ENCODE peak calls at places on chromosomes 11 and 22, in eight cellular contexts. One of them, this sample, is unnamed.
A peak's percentile ranks its signal among the peaks of the same experiment; 100 is the strongest.

GRCh38 chr22:24455751-24456426 is 28.5 kb downstream of the ADORA2A start:
- DNase-seq in BJ: no peak
- DNase-seq in tibial artery: no peak
- DNase-seq in choroid plexus epithelial cell: no peak
- DNase-seq in fibroblast of the aortic adventitia: peak; percentile 20
- DNase-seq in foreskin fibroblast: no peak
- DNase-seq in esophagus squamous epithelium: no peak
- DNase-seq in A549: no peak
- DNase-seq in this sample: no peak

GRCh38 chr22:30609260-30610185 is 2.5 kb downstream of the TCN2 start:
- DNase-seq in foreskin fibroblast: peak; percentile 91
- DNase-seq in choroid plexus epithelial cell: peak; percentile 91
- DNase-seq in A549: peak; percentile 59
- DNase-seq in BJ: peak; percentile 66
- DNase-seq in fibroblast of the aortic adventitia: peak; percentile 77
- DNase-seq in esophagus squamous epithelium: no peak
- DNase-seq in tibial artery: no peak
- DNase-seq in this sample: peak; percentile 52

GRCh38 chr22:17734197-17734596 is 40.1 kb downstream of the BID start:
- DNase-seq in A549: no peak
- DNase-seq in BJ: no peak
- DNase-seq in fibroblast of the aortic adventitia: peak; percentile 22
- DNase-seq in foreskin fibroblast: peak; percentile 64
- DNase-seq in tibial artery: peak; percentile 1
- DNase-seq in choroid plexus epithelial cell: peak; percentile 68
- DNase-seq in esophagus squamous epithelium: no peak
- DNase-seq in this sample: peak; percentile 31

GRCh38 chr11:111067994-111068393 is 177.5 kb upstream of the POU2AF2 start:
- DNase-seq in A549: no peak
- DNase-seq in choroid plexus epithelial cell: no peak
- DNase-seq in BJ: no peak
- DNase-seq in tibial artery: no peak
- DNase-seq in foreskin fibroblast: no peak
- DNase-seq in fibroblast of the aortic adventitia: no peak
- DNase-seq in esophagus squamous epithelium: no peak
- DNase-seq in this sample: no peak

GRCh38 chr11:26730711-26731460 is 9.0 kb upstream of the SLC5A12 start:
- DNase-seq in foreskin fibroblast: peak; percentile 53
- DNase-seq in tibial artery: no peak
- DNase-seq in A549: no peak
- DNase-seq in choroid plexus epithelial cell: peak; percentile 26
- DNase-seq in BJ: no peak
- DNase-seq in esophagus squamous epithelium: no peak
- DNase-seq in fibroblast of the aortic adventitia: peak; percentile 18
- DNase-seq in this sample: no peak

GRCh38 chr11:44886765-44887164 is 63.9 kb downstream of the TP53I11 start:
- DNase-seq in choroid plexus epithelial cell: peak; percentile 54
- DNase-seq in esophagus squamous epithelium: no peak
- DNase-seq in foreskin fibroblast: peak; percentile 61
- DNase-seq in tibial artery: no peak
- DNase-seq in BJ: peak; percentile 16
- DNase-seq in fibroblast of the aortic adventitia: peak; percentile 75
- DNase-seq in A549: no peak
- DNase-seq in this sample: peak; percentile 28

GRCh38 chr11:8636127-8636526 is 42.1 kb upstream of the STK33 start:
- DNase-seq in esophagus squamous epithelium: no peak
- DNase-seq in BJ: no peak
- DNase-seq in tibial artery: no peak
- DNase-seq in A549: no peak
- DNase-seq in fibroblast of the aortic adventitia: no peak
- DNase-seq in foreskin fibroblast: no peak
- DNase-seq in choroid plexus epithelial cell: no peak
- DNase-seq in this sample: no peak

GRCh38 chr11:31725176-31725575 is 85.9 kb downstream of the PAX6 start:
- DNase-seq in choroid plexus epithelial cell: no peak
- DNase-seq in foreskin fibroblast: no peak
- DNase-seq in tibial artery: no peak
- DNase-seq in BJ: no peak
- DNase-seq in esophagus squamous epithelium: no peak
- DNase-seq in fibroblast of the aortic adventitia: peak; percentile 52
- DNase-seq in A549: no peak
- DNase-seq in this sample: peak; percentile 11

GRCh38 chr11:28922351-28922981 is 814.3 kb downstream of the METTL15 start:
- DNase-seq in foreskin fibroblast: no peak
- DNase-seq in A549: no peak
- DNase-seq in choroid plexus epithelial cell: no peak
- DNase-seq in tibial artery: no peak
- DNase-seq in BJ: no peak
- DNase-seq in fibroblast of the aortic adventitia: peak; percentile 40
- DNase-seq in esophagus squamous epithelium: no peak
- DNase-seq in this sample: no peak

GRCh38 chr11:57348052-57348451 is 9.9 kb downstream of the P2RX3 start:
- DNase-seq in fibroblast of the aortic adventitia: no peak
- DNase-seq in foreskin fibroblast: no peak
- DNase-seq in choroid plexus epithelial cell: no peak
- DNase-seq in tibial artery: no peak
- DNase-seq in BJ: no peak
- DNase-seq in A549: no peak
- DNase-seq in esophagus squamous epithelium: no peak
- DNase-seq in this sample: no peak

GRCh38 chr11:126403658-126404057 is 48.2 kb downstream of the ST3GAL4 start:
- DNase-seq in A549: no peak
- DNase-seq in esophagus squamous epithelium: no peak
- DNase-seq in BJ: no peak
- DNase-seq in foreskin fibroblast: peak; percentile 21
- DNase-seq in choroid plexus epithelial cell: no peak
- DNase-seq in fibroblast of the aortic adventitia: no peak
- DNase-seq in tibial artery: no peak
- DNase-seq in this sample: no peak

GRCh38 chr11:72227316-72228228 is 3.0 kb downstream of the INPPL1 start:
- DNase-seq in fibroblast of the aortic adventitia: no peak
- DNase-seq in tibial artery: no peak
- DNase-seq in A549: no peak
- DNase-seq in esophagus squamous epithelium: no peak
- DNase-seq in BJ: no peak
- DNase-seq in foreskin fibroblast: peak; percentile 57
- DNase-seq in choroid plexus epithelial cell: peak; percentile 67
- DNase-seq in this sample: no peak

GRCh38 chr11:126861796-126862195 is 138.8 kb downstream of the KIRREL3 start:
- DNase-seq in A549: no peak
- DNase-seq in fibroblast of the aortic adventitia: no peak
- DNase-seq in esophagus squamous epithelium: no peak
- DNase-seq in BJ: no peak
- DNase-seq in foreskin fibroblast: no peak
- DNase-seq in choroid plexus epithelial cell: no peak
- DNase-seq in tibial artery: no peak
- DNase-seq in this sample: no peak

GRCh38 chr22:43448048-43448447 is 36.2 kb downstream of the MPPED1 start:
- DNase-seq in tibial artery: no peak
- DNase-seq in choroid plexus epithelial cell: no peak
- DNase-seq in BJ: no peak
- DNase-seq in foreskin fibroblast: no peak
- DNase-seq in fibroblast of the aortic adventitia: no peak
- DNase-seq in esophagus squamous epithelium: no peak
- DNase-seq in A549: no peak
- DNase-seq in this sample: no peak

GRCh38 chr11:5992604-5993251 is 5.9 kb upstream of the OR52L1 start:
- DNase-seq in BJ: no peak
- DNase-seq in tibial artery: no peak
- DNase-seq in A549: peak; percentile 37
- DNase-seq in choroid plexus epithelial cell: peak; percentile 18
- DNase-seq in esophagus squamous epithelium: no peak
- DNase-seq in fibroblast of the aortic adventitia: peak; percentile 29
- DNase-seq in foreskin fibroblast: peak; percentile 0
- DNase-seq in this sample: peak; percentile 1

GRCh38 chr22:41781508-41781906 is 19.0 kb upstream of the CCDC134 start:
- DNase-seq in foreskin fibroblast: no peak
- DNase-seq in BJ: no peak
- DNase-seq in tibial artery: no peak
- DNase-seq in esophagus squamous epithelium: no peak
- DNase-seq in choroid plexus epithelial cell: no peak
- DNase-seq in A549: no peak
- DNase-seq in fibroblast of the aortic adventitia: no peak
- DNase-seq in this sample: no peak

GRCh38 chr11:116035972-116036371 is 531.8 kb upstream of the CADM1 start:
- DNase-seq in choroid plexus epithelial cell: no peak
- DNase-seq in fibroblast of the aortic adventitia: no peak
- DNase-seq in tibial artery: no peak
- DNase-seq in esophagus squamous epithelium: no peak
- DNase-seq in foreskin fibroblast: no peak
- DNase-seq in A549: no peak
- DNase-seq in BJ: no peak
- DNase-seq in this sample: no peak

GRCh38 chr22:36951746-36952145 is 38.3 kb downstream of the CSF2RB start:
- DNase-seq in choroid plexus epithelial cell: no peak
- DNase-seq in BJ: no peak
- DNase-seq in tibial artery: no peak
- DNase-seq in foreskin fibroblast: no peak
- DNase-seq in esophagus squamous epithelium: no peak
- DNase-seq in fibroblast of the aortic adventitia: no peak
- DNase-seq in A549: no peak
- DNase-seq in this sample: no peak

GRCh38 chr22:49904040-49904369 is 14.2 kb downstream of the ALG12 start:
- DNase-seq in A549: no peak
- DNase-seq in foreskin fibroblast: no peak
- DNase-seq in fibroblast of the aortic adventitia: no peak
- DNase-seq in tibial artery: no peak
- DNase-seq in choroid plexus epithelial cell: no peak
- DNase-seq in BJ: no peak
- DNase-seq in esophagus squamous epithelium: no peak
- DNase-seq in this sample: no peak

GRCh38 chr11:128783513-128783912 is 83.6 kb downstream of the KCNJ1 start:
- DNase-seq in foreskin fibroblast: no peak
- DNase-seq in esophagus squamous epithelium: no peak
- DNase-seq in BJ: no peak
- DNase-seq in fibroblast of the aortic adventitia: no peak
- DNase-seq in A549: no peak
- DNase-seq in tibial artery: no peak
- DNase-seq in choroid plexus epithelial cell: no peak
- DNase-seq in this sample: no peak
- H3K4me3 ChIP-seq in foreskin fibroblast: no peak overlapping the region
- H3K4me3 ChIP-seq in esophagus squamous epithelium: no peak overlapping the region
- H3K4me3 ChIP-seq in BJ: no peak overlapping the region
- H3K4me3 ChIP-seq in fibroblast of the aortic adventitia: no peak overlapping the region
- H3K4me3 ChIP-seq in A549: no peak overlapping the region
- H3K4me3 ChIP-seq in tibial artery: no peak overlapping the region
- H3K4me3 ChIP-seq in choroid plexus epithelial cell: no peak overlapping the region
- H3K4me3 ChIP-seq in this sample: no peak overlapping the region

GRCh38 chr22:46250035-46250782 is at the start of gene CDPF1:
- DNase-seq in foreskin fibroblast: peak; percentile 95
- DNase-seq in choroid plexus epithelial cell: peak; percentile 77
- DNase-seq in fibroblast of the aortic adventitia: peak; percentile 73
- DNase-seq in tibial artery: peak; percentile 94
- DNase-seq in A549: peak; percentile 77
- DNase-seq in esophagus squamous epithelium: peak; percentile 29
- DNase-seq in BJ: peak; percentile 31
- DNase-seq in this sample: peak; percentile 18
- TF ChIP-seq CTCF in foreskin fibroblast: no peak
- TF ChIP-seq CTCF in choroid plexus epithelial cell: no peak
- TF ChIP-seq CTCF in fibroblast of the aortic adventitia: no peak
- TF ChIP-seq CTCF in tibial artery: no peak
- TF ChIP-seq CTCF in A549: no peak
- TF ChIP-seq CTCF in esophagus squamous epithelium: peak; percentile 17
- TF ChIP-seq CTCF in BJ: no peak
- TF ChIP-seq CTCF in this sample: no peak

DNA sequence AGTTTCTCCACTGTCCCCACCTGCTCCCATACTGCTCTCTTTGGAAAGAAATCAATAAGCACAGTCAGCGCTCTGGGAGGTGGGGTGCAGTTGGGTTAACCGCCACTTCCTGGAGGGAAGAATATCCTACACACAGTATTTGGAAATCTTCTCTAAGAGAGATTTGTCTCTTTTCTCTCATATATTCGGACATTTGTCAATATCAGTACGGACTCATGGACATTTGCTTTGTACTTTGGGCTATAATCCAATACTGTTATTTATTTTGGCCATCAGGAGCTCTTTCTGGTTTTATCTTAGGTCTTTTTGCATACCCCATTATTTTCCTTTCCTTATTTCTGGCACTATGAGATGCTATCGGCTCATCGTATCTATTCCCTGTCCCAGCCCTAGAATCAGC is 13.7 kb downstream of the NLRP14 start:
- DNase-seq in esophagus squamous epithelium: no peak
- DNase-seq in tibial artery: no peak
- DNase-seq in BJ: no peak
- DNase-seq in choroid plexus epithelial cell: no peak
- DNase-seq in fibroblast of the aortic adventitia: no peak
- DNase-seq in A549: no peak
- DNase-seq in foreskin fibroblast: no peak
- DNase-seq in this sample: no peak
- H3K4me3 ChIP-seq in esophagus squamous epithelium: no peak overlapping the region
- H3K4me3 ChIP-seq in tibial artery: no peak overlapping the region
- H3K4me3 ChIP-seq in BJ: no peak overlapping the region
- H3K4me3 ChIP-seq in choroid plexus epithelial cell: no peak overlapping the region
- H3K4me3 ChIP-seq in fibroblast of the aortic adventitia: no peak overlapping the region
- H3K4me3 ChIP-seq in A549: no peak overlapping the region
- H3K4me3 ChIP-seq in foreskin fibroblast: no peak overlapping the region
- H3K4me3 ChIP-seq in this sample: no peak overlapping the region

GRCh38 chr22:33101550-33101949 is 43.4 kb upstream of the SYN3 start:
- DNase-seq in tibial artery: no peak
- DNase-seq in esophagus squamous epithelium: no peak
- DNase-seq in BJ: no peak
- DNase-seq in choroid plexus epithelial cell: no peak
- DNase-seq in fibroblast of the aortic adventitia: no peak
- DNase-seq in foreskin fibroblast: no peak
- DNase-seq in A549: no peak
- DNase-seq in this sample: no peak

GRCh38 chr22:33108037-33108436 is 49.9 kb upstream of the SYN3 start:
- DNase-seq in BJ: no peak
- DNase-seq in esophagus squamous epithelium: no peak
- DNase-seq in fibroblast of the aortic adventitia: no peak
- DNase-seq in choroid plexus epithelial cell: no peak
- DNase-seq in A549: no peak
- DNase-seq in foreskin fibroblast: no peak
- DNase-seq in tibial artery: no peak
- DNase-seq in this sample: no peak

GRCh38 chr22:33104192-33104591 is 46.0 kb upstream of the SYN3 start:
- DNase-seq in foreskin fibroblast: no peak
- DNase-seq in fibroblast of the aortic adventitia: no peak
- DNase-seq in BJ: no peak
- DNase-seq in tibial artery: no peak
- DNase-seq in esophagus squamous epithelium: no peak
- DNase-seq in choroid plexus epithelial cell: no peak
- DNase-seq in A549: no peak
- DNase-seq in this sample: no peak

GRCh38 chr22:33109532-33110148 is 51.5 kb upstream of the SYN3 start:
- DNase-seq in fibroblast of the aortic adventitia: no peak
- DNase-seq in A549: no peak
- DNase-seq in choroid plexus epithelial cell: no peak
- DNase-seq in esophagus squamous epithelium: no peak
- DNase-seq in BJ: no peak
- DNase-seq in tibial artery: no peak
- DNase-seq in foreskin fibroblast: no peak
- DNase-seq in this sample: no peak

DNA sequence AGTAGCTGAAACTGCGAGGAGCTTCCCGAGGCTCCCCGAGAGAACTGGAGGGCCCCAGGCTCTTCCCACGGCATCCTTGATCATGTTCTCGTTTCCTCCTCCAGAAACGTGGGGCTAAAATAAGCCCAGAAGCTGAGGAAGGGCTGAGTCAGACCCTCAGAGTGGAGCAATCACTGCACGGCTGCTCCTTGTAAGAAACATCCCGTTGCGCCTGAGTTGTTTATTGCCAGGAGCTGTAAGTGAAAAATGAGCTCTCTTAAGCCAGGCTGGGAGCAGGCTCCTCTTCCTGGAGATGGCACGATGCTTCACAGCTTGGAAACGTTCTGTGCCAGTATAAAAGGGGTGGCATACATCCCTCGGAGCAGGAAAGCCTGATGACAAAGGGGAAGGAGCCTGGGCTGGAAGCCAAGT is 47.3 kb upstream of the SYN3 start:
- DNase-seq in BJ: no peak
- DNase-seq in tibial artery: no peak
- DNase-seq in foreskin fibroblast: peak; percentile 8
- DNase-seq in choroid plexus epithelial cell: no peak
- DNase-seq in esophagus squamous epithelium: no peak
- DNase-seq in A549: no peak
- DNase-seq in fibroblast of the aortic adventitia: peak; percentile 4
- DNase-seq in this sample: no peak
- TF ChIP-seq CTCF in BJ: no peak
- TF ChIP-seq CTCF in tibial artery: no peak
- TF ChIP-seq CTCF in foreskin fibroblast: no peak
- TF ChIP-seq CTCF in choroid plexus epithelial cell: no peak
- TF ChIP-seq CTCF in esophagus squamous epithelium: no peak
- TF ChIP-seq CTCF in A549: no peak
- TF ChIP-seq CTCF in fibroblast of the aortic adventitia: no peak
- TF ChIP-seq CTCF in this sample: no peak